ENCODE peak calls at places on chromosomes 7 and 10, in six cellular contexts. T is HepG2, D is SK-N-SH, C is K562, F is GM12878, X is H1. V is an unnamed sample.

GRCh38 chr10:21524131-21524525 is 1.4 kb downstream of the SKIDA1 start:
- DNase-seq in C (no peak), T (no peak), F (no peak), D (no peak), X (no peak), V (no peak)

GRCh38 chr7:140557069-140557468 is 77.8 kb upstream of the MKRN1 start:
- DNase-seq in T (no peak), D (no peak), X (no peak), F (no peak), C (no peak), V (no peak)

GRCh38 chr7:17292858-17293257 is 5.6 kb upstream of the AHR start:
- DNase-seq in X (no peak), D (no peak), F (no peak), T (no peak), C (no peak), V (no peak)

GRCh38 chr7:116834815-116835533 is 27.4 kb upstream of the CAPZA2 start:
- DNase-seq in X (no peak), C (no peak), T (peak), D (no peak), F (no peak), V (no peak)

GRCh38 chr10:47311193-47311899 is 10.9 kb upstream of the GDF2 start:
- DNase-seq in D (no peak), T (no peak), C (peak), F (no peak), X (no peak), V (peak)

GRCh38 chr10:103476046-103476768 is 2.8 kb downstream of the CALHM3 start:
- DNase-seq in X (peak), F (no peak), D (peak), T (no peak), C (peak), V (no peak)

GRCh38 chr7:54995631-54996340 is 23.0 kb upstream of the EGFR start:
- DNase-seq in C (no peak), T (peak), X (no peak), D (no peak), F (peak), V (peak)

GRCh38 chr7:107570298-107570697 is 6.5 kb downstream of the DUS4L start:
- DNase-seq in C (no peak), X (no peak), D (no peak), F (no peak), T (no peak), V (no peak)

GRCh38 chr7:82760831-82761230 is 317.3 kb upstream of the CACNA2D1 start:
- DNase-seq in C (no peak), X (no peak), D (no peak), F (no peak), T (no peak), V (no peak)

GRCh38 chr7:142445019-142445686 is 187.3 kb upstream of the PRSS58 start:
- DNase-seq in C (no peak), F (no peak), T (no peak), X (no peak), D (no peak), V (peak)

GRCh38 chr7:151539055-151539714 is 19.5 kb upstream of the RHEB start:
- DNase-seq in X (no peak), C (no peak), T (no peak), D (peak), F (no peak), V (no peak)

GRCh38 chr7:78176186-78176585 is 377.6 kb downstream of the PHTF2 start:
- DNase-seq in F (no peak), T (no peak), X (no peak), C (no peak), D (no peak), V (no peak)

GRCh38 chr10:3495281-3495680 is 289.7 kb downstream of the KLF6 start:
- DNase-seq in F (no peak), D (no peak), T (no peak), X (no peak), C (no peak), V (no peak)

GRCh38 chr7:19116121-19117080 is 1.0 kb downstream of the TWIST1 start:
- DNase-seq in F (no peak), C (no peak), T (no peak), D (peak), X (no peak), V (no peak)

GRCh38 chr7:2477447-2478386 is 1.5 kb upstream of the GRIFIN start:
- DNase-seq in X (peak), F (no peak), D (peak), C (peak), T (peak), V (peak)

GRCh38 chr10:117892681-117893220 is 154.0 kb downstream of the RAB11FIP2 start:
- DNase-seq in T (no peak), X (no peak), F (no peak), D (no peak), C (no peak), V (no peak)

GRCh38 chr10:123140164-123140982 is 4.6 kb downstream of the HMX3 start:
- DNase-seq in X (no peak), C (no peak), D (peak), T (no peak), F (no peak), V (no peak)

GRCh38 chr7:67788689-67789088 is 792.1 kb downstream of the TYW1 start:
- DNase-seq in F (no peak), D (peak), C (peak), T (no peak), X (peak), V (no peak)

GRCh38 chr10:28807760-28808613 is 130.7 kb downstream of the BAMBI start:
- DNase-seq in X (no peak), D (peak), T (peak), F (no peak), C (peak), V (peak)

GRCh38 chr10:62640386-62640785 is 164.1 kb upstream of the ADO start:
- DNase-seq in C (no peak), X (no peak), D (no peak), F (no peak), T (no peak), V (no peak)

GRCh38 chr10:71211759-71212248 is 566 bp upstream of the UNC5B start:
- DNase-seq in T (peak), F (no peak), C (no peak), D (no peak), X (no peak), V (no peak)

GRCh38 chr7:157494506-157495176 is 157.8 kb downstream of the DNAJB6 start:
- DNase-seq in T (no peak), X (no peak), C (no peak), F (no peak), D (no peak), V (no peak)

GRCh38 chr7:151442776-151443496 is 3.0 kb upstream of the CRYGN start:
- DNase-seq in C (no peak), D (no peak), X (no peak), T (no peak), F (no peak), V (no peak)

GRCh38 chr7:66682350-66683093 is 53.8 kb downstream of the KCTD7 start:
- DNase-seq in T (no peak), D (peak), C (no peak), X (no peak), F (no peak), V (no peak)

GRCh38 chr10:110794808-110795207 is 76.9 kb upstream of the PDCD4 start:
- DNase-seq in C (no peak), F (no peak), T (no peak), D (no peak), X (no peak), V (no peak)

GRCh38 chr10:86960003-86960862 is 1.8 kb downstream of the SNCG start:
- DNase-seq in T (peak), D (peak), X (no peak), C (peak), F (peak), V (peak)

GRCh38 chr10:86299562-86299961 is 67.0 kb downstream of the GRID1 start:
- DNase-seq in F (no peak), C (no peak), D (no peak), X (no peak), T (no peak), V (no peak)

GRCh38 chr7:157279679-157279972 is 57.2 kb upstream of the DNAJB6 start:
- DNase-seq in T (no peak), D (no peak), X (no peak), C (no peak), F (no peak), V (no peak)

GRCh38 chr10:48215148-48215982 is 59.1 kb downstream of the FRMPD2 start:
- DNase-seq in D (peak), F (peak), C (peak), X (peak), T (peak), V (peak)

GRCh38 chr7:12638851-12639467 is 48.5 kb upstream of the ARL4A start:
- DNase-seq in X (no peak), D (peak), C (peak), F (no peak), T (peak), V (no peak)

GRCh38 chr10:127055263-127055662 is 141.1 kb downstream of the INSYN2A start:
- DNase-seq in D (no peak), X (no peak), F (no peak), C (no peak), T (no peak), V (no peak)

GRCh38 chr7:151796871-151797270 is 80.0 kb downstream of the PRKAG2 start:
- DNase-seq in T (no peak), X (no peak), D (no peak), F (no peak), C (no peak), V (no peak)

GRCh38 chr7:64187408-64187807 is 19.6 kb upstream of the ZNF735 start:
- DNase-seq in T (no peak), F (no peak), X (no peak), C (no peak), D (no peak), V (no peak)

GRCh38 chr7:30750574-30751256 is 1.2 kb upstream of the INMT start:
- DNase-seq in D (no peak), F (no peak), T (no peak), X (no peak), C (no peak), V (no peak)

GRCh38 chr10:110357252-110357780 is 52.6 kb upstream of the SMNDC1 start:
- DNase-seq in X (no peak), F (peak), D (no peak), C (no peak), T (peak), V (no peak)

GRCh38 chr7:12964836-12965235 is 277.4 kb downstream of the ARL4A start:
- DNase-seq in F (no peak), T (no peak), C (no peak), D (no peak), X (no peak), V (no peak)

GRCh38 chr7:136528329-136528728 is 340.1 kb upstream of the CHRM2 start:
- DNase-seq in D (no peak), C (no peak), T (no peak), F (no peak), X (no peak), V (no peak)

DNA sequence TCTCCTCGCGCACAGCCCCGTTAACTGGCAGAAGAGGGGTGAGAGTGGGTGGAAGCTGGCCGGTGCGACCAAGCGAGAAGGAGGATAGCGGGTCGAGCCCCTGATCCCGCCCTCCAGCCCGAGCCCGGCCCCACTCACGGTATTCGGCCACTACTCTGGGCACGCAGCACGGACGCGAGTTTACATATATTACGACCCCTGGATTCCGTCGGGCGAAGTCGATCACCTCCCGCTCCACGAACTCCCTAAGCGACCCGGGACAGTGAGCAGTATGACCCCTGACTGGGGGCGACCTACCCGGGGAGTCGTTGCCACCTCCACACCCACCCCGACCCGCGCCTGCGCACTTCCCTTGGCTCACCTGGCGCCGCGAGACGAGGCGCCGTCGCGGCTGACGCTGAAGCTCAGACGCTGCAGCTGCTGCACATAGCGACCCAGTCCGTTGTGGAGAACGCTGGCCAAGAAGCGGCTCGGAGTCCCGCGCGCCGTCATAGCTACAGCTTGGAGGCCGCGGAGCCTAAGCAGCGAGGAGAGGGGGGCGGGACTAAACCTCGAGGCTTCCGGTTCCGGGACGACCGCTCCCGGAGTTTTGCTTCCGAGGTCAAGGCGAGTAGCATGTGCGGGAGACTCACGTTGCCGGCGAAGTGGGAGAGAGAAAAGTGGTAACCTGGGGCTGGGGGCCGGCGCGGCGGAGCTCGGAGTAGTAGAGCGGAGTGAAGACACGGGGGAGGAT is at the start of the genes MRPL43 and TWNK:
- DNase-seq in X (no peak), C (peak), D (peak), T (peak), F (no peak), V (peak)
- TF ChIP-seq CTCF in X (no peak), C (no peak), D (no peak), T (peak), F (no peak), V (no peak)

GRCh38 chr7:97298561-97298960 is 181.1 kb downstream of the SDHAF3 start:
- DNase-seq in X (no peak), F (no peak), T (no peak), D (no peak), C (no peak), V (no peak)
- TF ChIP-seq GABPA in X (no peak), F (no peak), T (no peak), D (no peak), C (no peak), V (no peak)

GRCh38 chr7:144848078-144848477 is 12.2 kb upstream of the TPK1 start:
- DNase-seq in T (no peak), X (no peak), C (no peak), D (no peak), F (no peak), V (no peak)

GRCh38 chr7:144836545-144836842 is 641 bp upstream of the TPK1 start:
- DNase-seq in C (no peak), F (no peak), T (no peak), X (no peak), D (no peak), V (no peak)

GRCh38 chr7:144842377-144842851 is 6.6 kb upstream of the TPK1 start:
- DNase-seq in T (no peak), D (no peak), C (no peak), X (no peak), F (no peak), V (no peak)
- TF ChIP-seq CTCF in T (no peak), D (no peak), C (no peak), X (no peak), F (no peak), V (no peak)

DNA sequence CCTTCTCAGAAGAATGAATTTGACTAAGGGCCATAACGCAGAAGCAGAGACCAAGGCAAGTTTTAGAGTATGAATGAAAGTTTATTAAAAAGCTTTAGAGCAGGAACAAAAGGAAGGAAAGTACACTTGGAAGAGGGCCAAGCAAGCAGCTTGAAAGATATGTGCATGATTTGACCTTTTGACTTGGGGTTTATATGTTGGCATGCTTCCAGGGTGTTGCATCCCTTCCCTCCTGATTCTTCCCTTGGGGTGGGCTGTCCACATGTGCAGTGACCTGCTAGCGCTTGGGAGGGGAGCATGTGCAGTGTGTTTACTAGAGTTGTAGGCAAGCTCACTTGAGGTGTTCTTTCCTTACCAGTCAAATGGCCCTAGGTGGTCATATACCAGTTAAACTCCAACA is 37.9 kb upstream of the LRRN3 start:
- DNase-seq in F (no peak), X (no peak), T (no peak), C (no peak), D (no peak), V (no peak)
- TF ChIP-seq GABPA in F (no peak), X (no peak), T (no peak), C (no peak), D (no peak), V (no peak)

GRCh38 chr7:143892527-143893300 is 9.3 kb downstream of the TCAF1 start:
- DNase-seq in F (peak), X (no peak), D (no peak), T (peak), C (peak), V (peak)
- TF ChIP-seq CTCF in F (peak), X (peak), D (peak), T (peak), C (peak), V (peak)

GRCh38 chr10:30502266-30503058 is 68.5 kb downstream of the MAP3K8 start:
- DNase-seq in D (no peak), T (no peak), C (peak), X (no peak), F (no peak), V (no peak)

GRCh38 chr10:30503700-30504462 is 69.9 kb downstream of the MAP3K8 start:
- DNase-seq in X (no peak), F (no peak), D (no peak), T (no peak), C (peak), V (no peak)

GRCh38 chr10:30510184-30510931 is 76.4 kb downstream of the MAP3K8 start:
- DNase-seq in T (no peak), F (no peak), X (no peak), D (no peak), C (peak), V (no peak)

GRCh38 chr10:30509508-30509907 is 75.5 kb downstream of the MAP3K8 start:
- DNase-seq in D (no peak), T (no peak), F (no peak), C (no peak), X (no peak), V (no peak)

GRCh38 chr10:30505543-30506298 is 71.7 kb downstream of the MAP3K8 start:
- DNase-seq in F (no peak), C (no peak), X (no peak), D (no peak), T (peak), V (no peak)
- TF ChIP-seq GABPA in F (no peak), C (no peak), X (no peak), D (no peak), T (no peak), V (no peak)

DNA sequence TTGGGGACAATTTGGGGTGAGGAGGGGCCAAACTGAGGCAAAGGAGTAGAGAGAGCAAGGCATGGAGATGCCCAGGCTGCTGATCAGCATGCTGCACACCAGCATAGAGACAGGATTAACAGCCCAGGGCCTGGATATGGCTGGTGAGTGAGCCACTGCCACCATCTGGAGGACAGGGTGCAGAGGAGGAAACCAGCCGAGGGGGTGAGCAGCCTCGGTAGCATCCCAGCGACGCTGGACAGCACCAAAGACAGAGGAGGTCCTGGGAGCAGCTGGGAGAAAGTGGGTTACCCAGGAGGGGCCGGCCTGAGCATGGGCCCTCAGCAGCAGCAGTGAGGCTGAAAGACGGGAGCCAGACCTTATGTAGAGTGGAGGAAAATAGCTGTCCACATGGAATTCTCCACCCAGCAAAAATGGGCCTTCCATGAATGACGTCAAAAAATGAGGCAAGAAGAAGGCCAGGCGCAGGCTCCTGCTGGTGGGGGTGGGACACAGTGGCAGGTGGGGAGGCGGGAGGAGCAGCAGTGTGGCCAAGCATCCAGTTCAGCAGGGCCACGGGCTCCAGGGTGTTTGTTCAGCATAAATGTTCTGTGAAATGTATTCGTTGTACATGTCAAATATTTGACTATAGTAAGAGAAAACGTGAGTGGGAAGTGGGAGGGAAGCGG is 16.7 kb downstream of the RET start:
- DNase-seq in C (no peak), T (no peak), X (no peak), D (peak), F (no peak), V (peak)
- TF ChIP-seq CTCF in C (peak), T (peak), X (peak), D (no peak), F (no peak), V (no peak)

GRCh38 chr10:79223346-79224048 is 123.8 kb upstream of the PPIF start:
- DNase-seq in T (no peak), D (peak), C (no peak), X (no peak), F (no peak), V (no peak)
- TF ChIP-seq GABPA in T (no peak), D (no peak), C (no peak), X (no peak), F (no peak), V (no peak)

DNA sequence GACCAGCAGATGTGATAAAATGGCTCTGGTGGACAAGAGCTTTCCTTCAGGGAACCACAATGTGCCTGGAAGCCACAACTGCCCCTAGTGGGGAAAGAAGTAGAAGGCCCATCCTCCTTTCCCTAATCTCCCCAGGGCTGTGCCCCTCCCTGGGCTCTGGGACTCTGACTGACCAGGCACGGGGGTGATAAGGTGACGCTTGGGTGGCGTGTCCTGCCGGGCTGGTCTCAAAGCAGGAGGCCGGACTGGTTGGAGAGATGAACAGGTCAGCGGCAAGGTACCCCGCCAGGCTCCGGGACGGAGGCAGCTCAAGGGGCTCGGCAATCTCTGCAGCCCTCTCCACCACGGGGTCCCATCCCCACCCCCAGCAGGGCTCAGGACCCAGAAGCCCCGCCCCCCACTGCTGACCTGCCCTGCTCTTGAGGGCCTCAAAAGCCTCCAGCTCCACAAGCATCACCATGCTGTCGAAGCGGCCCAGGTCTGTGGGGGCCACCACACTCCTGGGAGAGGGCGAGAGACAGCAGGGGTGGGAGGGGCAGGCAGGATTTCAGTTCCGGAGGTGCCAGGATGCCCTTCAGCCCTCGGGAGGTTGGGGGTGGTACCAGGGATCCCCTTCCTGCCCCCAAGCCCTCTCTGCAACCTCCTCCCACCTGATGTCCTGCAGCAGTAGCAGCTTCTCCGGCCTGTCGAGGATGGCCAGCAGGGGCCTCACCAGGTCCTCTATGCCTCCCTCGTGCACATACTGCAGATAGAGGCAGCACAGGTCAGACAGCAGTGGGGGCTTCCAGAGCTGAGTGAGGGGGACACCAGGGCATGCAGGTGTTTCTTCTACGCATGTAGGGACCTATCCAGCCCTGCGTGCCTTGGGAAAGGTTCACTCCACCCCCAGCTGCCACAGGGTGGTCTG is 12.2 kb downstream of the LZTS2 start:
- DNase-seq in X (no peak), T (peak), D (peak), F (no peak), C (peak), V (no peak)
- TF ChIP-seq CTCF in X (peak), T (peak), D (peak), F (no peak), C (peak), V (no peak)

GRCh38 chr7:94297397-94297838 is 97.3 kb upstream of the COL1A2 start:
- DNase-seq in T (no peak), C (no peak), F (no peak), X (no peak), D (no peak), V (no peak)
- TF ChIP-seq GABPA in T (no peak), C (no peak), F (no peak), X (no peak), D (no peak), V (no peak)

V was measured in HL-60.